ENCODE peak calls at places on chromosomes 3 and 15, in nine cellular contexts. Q is WTC11, X is psoas muscle, K is cortex of kidney, S is kidney, B is heart left ventricle, D is tibial artery, F is RPMI7951, U is hepatic stellate cell. W is an unnamed sample.

GRCh38 chr3:160403796-160404510 is 4.5 kb downstream of the SMC4 start:
- DNase-seq in Q (no peak), X (no peak), K (no peak), S (no peak), B (no peak), D (no peak), F (no peak), U (no peak), W (no peak)

GRCh38 chr15:73786518-73786917 is 33.4 kb upstream of the INSYN1 start:
- DNase-seq in Q (peak), X (no peak), K (no peak), S (no peak), B (no peak), D (no peak), F (no peak), U (no peak), W (no peak)

GRCh38 chr3:183503738-183504137 is 51.8 kb downstream of the KLHL6 start:
- DNase-seq in Q (no peak), X (no peak), K (no peak), S (no peak), B (no peak), D (no peak), F (no peak), U (no peak), W (no peak)

GRCh38 chr3:113696658-113697191 is 283 bp upstream of the USF3 start:
- DNase-seq in Q (peak), X (peak), K (peak), S (peak), B (peak), D (peak), F (peak), U (peak), W (peak)

GRCh38 chr3:10137178-10137577 is 4.4 kb upstream of the VHL start:
- DNase-seq in Q (no peak), X (no peak), K (no peak), S (no peak), B (no peak), D (no peak), F (no peak), U (no peak), W (no peak)

GRCh38 chr3:55481918-55482495 is 5.1 kb downstream of the WNT5A start:
- DNase-seq in Q (peak), X (peak), K (no peak), S (peak), B (no peak), D (no peak), F (peak), U (no peak), W (no peak)

GRCh38 chr3:60048447-60048848 is 998.6 kb upstream of the CFAP20DC start:
- DNase-seq in Q (no peak), X (no peak), K (no peak), S (no peak), B (no peak), D (no peak), F (no peak), U (no peak), W (no peak)

GRCh38 chr3:122694966-122695365 is 14.3 kb downstream of the PARP14 start:
- DNase-seq in Q (no peak), X (no peak), K (no peak), S (no peak), B (no peak), D (no peak), F (no peak), U (no peak), W (no peak)

GRCh38 chr3:40313975-40314860 is 4.7 kb downstream of the EIF1B start:
- DNase-seq in Q (no peak), X (peak), K (no peak), S (no peak), B (no peak), D (no peak), F (no peak), U (no peak), W (peak)

GRCh38 chr15:70407955-70408354 is 310.2 kb upstream of the TLE3 start:
- DNase-seq in Q (no peak), X (no peak), K (no peak), S (no peak), B (no peak), D (no peak), F (no peak), U (no peak), W (no peak)

GRCh38 chr3:67765575-67765974 is 111.2 kb upstream of the SUCLG2 start:
- DNase-seq in Q (no peak), X (no peak), K (no peak), S (no peak), B (no peak), D (no peak), F (no peak), U (no peak), W (no peak)

GRCh38 chr3:189898559-189899153 is 222.0 kb downstream of the P3H2 start:
- DNase-seq in Q (no peak), X (no peak), K (no peak), S (no peak), B (no peak), D (no peak), F (no peak), U (no peak), W (no peak)

GRCh38 chr3:128083980-128084674 is 31.9 kb downstream of the SEC61A1 start:
- DNase-seq in Q (no peak), X (no peak), K (no peak), S (no peak), B (no peak), D (no peak), F (peak), U (peak), W (no peak)

GRCh38 chr15:74415966-74416916 is 17.5 kb downstream of the SEMA7A start:
- DNase-seq in Q (no peak), X (no peak), K (no peak), S (no peak), B (no peak), D (no peak), F (no peak), U (no peak), W (no peak)

GRCh38 chr3:15977089-15977488 is 179.3 kb upstream of the ANKRD28 start:
- DNase-seq in Q (no peak), X (no peak), K (no peak), S (no peak), B (no peak), D (no peak), F (no peak), U (no peak), W (no peak)

GRCh38 chr3:119099785-119100184 is 46.2 kb upstream of the TEX55 start:
- DNase-seq in Q (no peak), X (no peak), K (no peak), S (no peak), B (no peak), D (no peak), F (no peak), U (no peak), W (no peak)

GRCh38 chr3:141365206-141365605 is 3.1 kb upstream of the ZBTB38 start:
- DNase-seq in Q (no peak), X (no peak), K (no peak), S (no peak), B (no peak), D (no peak), F (no peak), U (no peak), W (no peak)

GRCh38 chr15:53110999-53111398 is 320.9 kb upstream of the ONECUT1 start:
- DNase-seq in Q (no peak), X (no peak), K (no peak), S (no peak), B (no peak), D (no peak), F (no peak), U (no peak), W (no peak)

GRCh38 chr3:45343947-45344346 is 44.4 kb upstream of the LARS2 start:
- DNase-seq in Q (no peak), X (no peak), K (no peak), S (no peak), B (no peak), D (no peak), F (peak), U (no peak), W (no peak)

GRCh38 chr15:62453356-62453755 is 288.3 kb upstream of the C2CD4B start:
- DNase-seq in Q (no peak), X (no peak), K (no peak), S (no peak), B (no peak), D (no peak), F (peak), U (no peak), W (no peak)

GRCh38 chr3:156615592-156616173 is 58.7 kb upstream of the TIPARP start:
- DNase-seq in Q (no peak), X (no peak), K (no peak), S (no peak), B (no peak), D (no peak), F (peak), U (peak), W (peak)

GRCh38 chr3:32455609-32456428 is 46.8 kb downstream of the CMTM6 start:
- DNase-seq in Q (no peak), X (no peak), K (no peak), S (no peak), B (no peak), D (no peak), F (no peak), U (no peak), W (no peak)

GRCh38 chr3:126655887-126656286 is 963 bp upstream of the TXNRD3 start:
- DNase-seq in Q (no peak), X (no peak), K (no peak), S (no peak), B (no peak), D (no peak), F (no peak), U (no peak), W (no peak)

GRCh38 chr3:187767266-187768032 is 22.2 kb upstream of the BCL6 start:
- DNase-seq in Q (no peak), X (no peak), K (no peak), S (no peak), B (no peak), D (no peak), F (peak), U (peak), W (no peak)

GRCh38 chr3:63478962-63479660 is 173.4 kb upstream of the SNTN start:
- DNase-seq in Q (no peak), X (no peak), K (no peak), S (no peak), B (no peak), D (no peak), F (no peak), U (no peak), W (no peak)

GRCh38 chr3:55203006-55203405 is 275.1 kb upstream of the LRTM1 start:
- DNase-seq in Q (no peak), X (no peak), K (no peak), S (no peak), B (no peak), D (no peak), F (peak), U (no peak), W (no peak)

GRCh38 chr3:17258823-17259436 is 374.2 kb downstream of the PLCL2 start:
- DNase-seq in Q (no peak), X (no peak), K (no peak), S (no peak), B (no peak), D (no peak), F (peak), U (peak), W (no peak)

GRCh38 chr3:168123211-168124173 is 27.8 kb upstream of the GOLIM4 start:
- DNase-seq in Q (no peak), X (no peak), K (no peak), S (no peak), B (no peak), D (no peak), F (no peak), U (no peak), W (no peak)

GRCh38 chr15:62603757-62604156 is 438.7 kb upstream of the C2CD4B start:
- DNase-seq in Q (no peak), X (no peak), K (no peak), S (no peak), B (no peak), D (no peak), F (peak), U (no peak), W (no peak)

GRCh38 chr15:59801649-59802048 is 112.5 kb upstream of the BNIP2 start:
- DNase-seq in Q (no peak), X (no peak), K (no peak), S (no peak), B (no peak), D (no peak), F (no peak), U (no peak), W (no peak)

GRCh38 chr15:58627046-58627445 is 122.5 kb downstream of the ADAM10 start:
- DNase-seq in Q (no peak), X (no peak), K (no peak), S (no peak), B (no peak), D (no peak), F (no peak), U (no peak), W (no peak)

GRCh38 chr3:17195856-17196604 is 311.3 kb downstream of the PLCL2 start:
- DNase-seq in Q (no peak), X (no peak), K (no peak), S (no peak), B (no peak), D (no peak), F (no peak), U (no peak), W (no peak)

GRCh38 chr3:171790898-171791694 is 19.2 kb downstream of the PLD1 start:
- DNase-seq in Q (no peak), X (no peak), K (no peak), S (no peak), B (no peak), D (no peak), F (peak), U (no peak), W (no peak)